ENCODE peak calls at places on chromosomes 6 and 20, in six cellular contexts. P is OCI-LY7, N is heart left ventricle, H is Panc1, E is tibial artery, S is psoas muscle. O is an unnamed sample.

GRCh38 chr20:59682603-59683002 is 78.3 kb downstream of the PHACTR3 start:
- DNase-seq in N (no peak), E (no peak), S (no peak), H (no peak), P (no peak), O (no peak)

GRCh38 chr6:54856137-54856536 is 9.6 kb downstream of the FAM83B start:
- DNase-seq in P (no peak), E (no peak), H (no peak), N (no peak), S (no peak), O (no peak)

GRCh38 chr20:36744764-36745191 is 1.1 kb downstream of the NDRG3 start:
- DNase-seq in P (no peak), H (no peak), E (peak), S (peak), N (peak), O (no peak)

GRCh38 chr20:6767536-6768227 is at the start of gene BMP2:
- DNase-seq in S (peak), N (peak), P (no peak), E (peak), H (no peak), O (no peak)

GRCh38 chr6:113246186-113246585 is 611.0 kb upstream of the MARCKS start:
- DNase-seq in S (no peak), P (no peak), H (no peak), N (no peak), E (no peak), O (no peak)

GRCh38 chr6:129621252-129621651 is 88.7 kb downstream of the ARHGAP18 start:
- DNase-seq in P (peak), N (no peak), H (no peak), S (no peak), E (no peak), O (no peak)

GRCh38 chr6:149060300-149060984 is 257.1 kb upstream of the TAB2 start:
- DNase-seq in P (peak), H (no peak), S (no peak), N (peak), E (no peak), O (no peak)

GRCh38 chr6:20154778-20155177 is 57.5 kb downstream of the MBOAT1 start:
- DNase-seq in E (no peak), S (no peak), P (no peak), H (no peak), N (no peak), O (no peak)

GRCh38 chr20:4161447-4162251 is 146.3 kb upstream of the RNF24 start:
- DNase-seq in P (peak), S (no peak), H (no peak), E (no peak), N (no peak), O (no peak)

GRCh38 chr6:117547688-117548621 is 54.4 kb downstream of the GOPC start:
- DNase-seq in H (no peak), N (peak), P (no peak), E (peak), S (peak), O (peak)

GRCh38 chr6:157672726-157673412 is 150.2 kb upstream of the SNX9 start:
- DNase-seq in S (no peak), N (no peak), H (no peak), E (no peak), P (no peak), O (no peak)

GRCh38 chr20:44678247-44678646 is 26.7 kb upstream of the ADA start:
- DNase-seq in E (no peak), H (no peak), P (no peak), N (no peak), S (no peak), O (no peak)

GRCh38 chr20:3572151-3572550 is 91.0 kb downstream of the GFRA4 start:
- DNase-seq in E (no peak), N (no peak), H (no peak), P (no peak), S (no peak), O (no peak)

GRCh38 chr6:1461207-1461606 is 71.8 kb downstream of the FOXF2 start:
- DNase-seq in N (no peak), H (no peak), P (no peak), E (no peak), S (no peak), O (no peak)

GRCh38 chr20:2162125-2162822 is 60.6 kb downstream of the STK35 start:
- DNase-seq in E (no peak), H (no peak), S (no peak), P (no peak), N (no peak), O (no peak)

GRCh38 chr6:146892613-146893401 is 294.0 kb downstream of the ADGB start:
- DNase-seq in S (no peak), E (no peak), H (no peak), P (no peak), N (no peak), O (no peak)

GRCh38 chr6:132128424-132128823 is 177.3 kb upstream of the CCN2 start:
- DNase-seq in P (no peak), E (no peak), S (no peak), H (no peak), N (no peak), O (no peak)

GRCh38 chr20:61516398-61517208 is 264.5 kb downstream of the CDH4 start:
- DNase-seq in N (no peak), E (no peak), S (no peak), P (no peak), H (no peak), O (no peak)

GRCh38 chr6:44036196-44036595 is 91.1 kb downstream of the MRPL14 start:
- DNase-seq in N (no peak), P (no peak), S (no peak), H (no peak), E (no peak), O (no peak)

GRCh38 chr20:64053841-64054661 is 4.6 kb upstream of the SOX18 start:
- DNase-seq in S (peak), H (no peak), N (peak), P (peak), E (no peak), O (no peak)

GRCh38 chr6:36368421-36368820 is 19.0 kb downstream of the ETV7 start:
- DNase-seq in H (no peak), P (no peak), E (no peak), N (no peak), S (no peak), O (no peak)

GRCh38 chr6:36367743-36368142 is 19.7 kb downstream of the ETV7 start:
- DNase-seq in N (no peak), S (no peak), P (no peak), H (no peak), E (no peak), O (no peak)

GRCh38 chr6:36362551-36363389 is 24.7 kb downstream of the ETV7 start:
- DNase-seq in S (no peak), P (no peak), H (no peak), N (no peak), E (no peak), O (no peak)

GRCh38 chr6:36361071-36361470 is 24.4 kb upstream of the BNIP5 start:
- DNase-seq in H (no peak), S (no peak), E (no peak), P (no peak), N (no peak), O (no peak)

GRCh38 chr6:36364669-36365479 is 22.6 kb downstream of the ETV7 start:
- DNase-seq in E (no peak), H (no peak), P (peak), N (no peak), S (no peak), O (no peak)
- H3K27ac ChIP-seq in E (no peak), H (no peak), P (no peak), N (no peak), S (no peak), O (no peak)

DNA sequence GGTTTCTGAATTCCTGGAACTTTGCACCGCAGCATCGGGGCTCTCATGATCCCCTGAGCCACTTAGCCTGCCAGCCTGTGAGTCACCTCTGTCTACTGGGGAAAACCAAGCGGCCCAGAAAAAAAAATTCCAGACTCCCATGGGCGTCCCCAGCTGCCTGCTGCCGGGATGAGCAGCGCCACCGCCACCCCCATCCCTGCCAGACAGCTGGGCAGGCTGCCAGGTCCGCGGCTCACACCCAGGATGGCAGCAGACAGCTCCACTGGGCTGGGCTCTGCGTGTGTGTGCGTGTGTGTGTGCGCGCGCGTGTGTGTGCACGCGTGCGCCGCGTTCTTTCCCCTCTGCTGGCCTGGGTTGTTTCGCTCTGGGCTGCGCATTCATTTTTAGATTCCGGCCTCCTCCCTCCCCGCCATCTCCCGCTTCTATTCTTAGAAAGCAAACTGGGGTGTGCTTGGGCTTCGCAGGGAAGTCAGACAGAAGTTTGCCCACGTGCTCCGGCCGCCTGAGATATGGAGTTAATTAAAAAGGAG is 38.9 kb upstream of the PMEPA1 start:
- DNase-seq in S (peak), E (peak), P (no peak), H (no peak), N (peak), O (peak)
- H3K27ac ChIP-seq in S (peak), E (peak), P (no peak), H (peak), N (peak), O (peak)

GRCh38 chr20:14600527-14600926 is 263.1 kb upstream of the FLRT3 start:
- DNase-seq in H (no peak), E (no peak), P (no peak), N (no peak), S (no peak), O (no peak)

GRCh38 chr20:14599613-14600012 is 262.2 kb upstream of the FLRT3 start:
- DNase-seq in S (no peak), N (no peak), H (no peak), P (no peak), E (no peak), O (no peak)

GRCh38 chr20:14609328-14610221 is 272.2 kb upstream of the FLRT3 start:
- DNase-seq in P (no peak), H (no peak), N (no peak), E (no peak), S (no peak), O (no peak)

DNA sequence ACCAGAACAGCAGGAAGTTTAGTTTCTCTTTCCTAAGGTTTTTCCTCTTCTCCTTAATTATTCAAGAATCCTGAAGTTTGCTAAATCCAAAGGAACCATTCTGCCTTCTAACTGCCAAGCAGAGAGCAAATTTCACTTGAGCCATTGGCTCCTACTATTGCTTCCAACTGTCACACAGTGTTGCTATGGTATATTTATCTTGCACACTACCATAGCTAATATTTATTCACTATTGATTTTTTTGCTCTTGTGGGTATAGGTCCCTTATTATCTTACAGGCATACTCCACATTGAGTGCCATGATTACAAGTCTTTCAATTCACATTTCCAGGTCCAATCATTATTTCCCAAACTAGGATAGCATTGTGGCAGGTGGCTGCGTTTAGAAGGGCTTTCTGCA is 266.7 kb upstream of the FLRT3 start:
- DNase-seq in S (no peak), N (no peak), P (no peak), E (no peak), H (no peak), O (no peak)
- H3K27ac ChIP-seq in S (no peak), N (no peak), P (no peak), E (no peak), H (no peak), O (no peak)

GRCh38 chr20:57590485-57591288 is 29.5 kb downstream of the ZBP1 start:
- DNase-seq in P (no peak), E (no peak), N (no peak), H (no peak), S (no peak), O (no peak)

GRCh38 chr20:57587989-57588377 is 27.1 kb downstream of the PCK1 start:
- DNase-seq in N (no peak), H (no peak), P (no peak), E (no peak), S (no peak), O (no peak)

GRCh38 chr20:57589728-57590484 is 29.0 kb downstream of the PCK1 start:
- DNase-seq in N (no peak), E (no peak), S (no peak), H (no peak), P (no peak), O (no peak)

GRCh38 chr20:57588596-57588995 is 27.7 kb downstream of the PCK1 start:
- DNase-seq in P (no peak), S (no peak), E (no peak), N (no peak), H (no peak), O (no peak)

GRCh38 chr20:57589123-57589727 is 28.3 kb downstream of the PCK1 start:
- DNase-seq in S (no peak), P (no peak), H (no peak), E (no peak), N (no peak), O (no peak)
- H3K27ac ChIP-seq in S (no peak), P (no peak), H (no peak), E (no peak), N (no peak), O (no peak)

GRCh38 chr6:75094614-75095321 is 111.1 kb downstream of the COL12A1 start:
- DNase-seq in H (no peak), S (no peak), N (no peak), P (no peak), E (no peak), O (no peak)
- H3K27ac ChIP-seq in H (no peak), S (no peak), N (peak), P (no peak), E (peak), O (peak)

GRCh38 chr6:163483107-163483506 is 68.6 kb downstream of the QKI start:
- DNase-seq in H (no peak), N (peak), S (no peak), P (no peak), E (no peak), O (no peak)
- H3K27ac ChIP-seq in H (no peak), N (no peak), S (peak), P (no peak), E (no peak), O (no peak)

GRCh38 chr6:101918476-101918875 is 525.0 kb downstream of the GRIK2 start:
- DNase-seq in S (no peak), N (no peak), P (no peak), E (no peak), H (no peak), O (no peak)
- H3K27ac ChIP-seq in S (no peak), N (no peak), P (no peak), E (no peak), H (no peak), O (no peak)

GRCh38 chr20:605237-605636 is 4.9 kb downstream of the TCF15 start:
- DNase-seq in N (peak), P (no peak), H (no peak), E (no peak), S (no peak), O (no peak)

GRCh38 chr20:603116-603640 is 6.9 kb downstream of the TCF15 start:
- DNase-seq in N (peak), E (no peak), S (no peak), H (no peak), P (no peak), O (no peak)

GRCh38 chr20:600736-601135 is 9.4 kb downstream of the TCF15 start:
- DNase-seq in N (no peak), P (no peak), H (no peak), S (no peak), E (no peak), O (no peak)

GRCh38 chr20:600141-600540 is 10.0 kb downstream of the TCF15 start:
- DNase-seq in E (no peak), N (no peak), S (no peak), H (no peak), P (no peak), O (no peak)

GRCh38 chr20:602357-602970 is 7.6 kb downstream of the TCF15 start:
- DNase-seq in N (peak), P (no peak), S (peak), H (no peak), E (no peak), O (no peak)
- H3K27ac ChIP-seq in N (peak), P (no peak), S (peak), H (no peak), E (no peak), O (no peak)

GRCh38 chr20:33951171-33951570 is 42.5 kb upstream of the RALY start:
- DNase-seq in S (no peak), H (no peak), N (no peak), P (no peak), E (no peak), O (no peak)

GRCh38 chr20:33947709-33948295 is 45.9 kb upstream of the RALY start:
- DNase-seq in S (no peak), E (no peak), N (no peak), H (peak), P (peak), O (no peak)

GRCh38 chr20:33944914-33945313 is 48.8 kb upstream of the RALY start:
- DNase-seq in S (no peak), E (no peak), N (no peak), P (no peak), H (no peak), O (no peak)

GRCh38 chr20:33945391-33946079 is 48.2 kb upstream of the RALY start:
- DNase-seq in S (no peak), H (no peak), E (no peak), P (no peak), N (no peak), O (no peak)

GRCh38 chr20:33948480-33948879 is 45.2 kb upstream of the RALY start:
- DNase-seq in E (no peak), H (no peak), N (no peak), P (peak), S (no peak), O (no peak)
- H3K27ac ChIP-seq in E (no peak), H (no peak), N (no peak), P (no peak), S (no peak), O (no peak)